ENCODE peak calls at places on chromosome 1, in nine cellular contexts. A is transverse colon; Z is tibial artery; K is neuronal stem cell; G is BJ; J is fibroblast of lung; D is pancreas; O is breast epithelium; N is CD8-positive, alpha-beta memory T cell. I is an unnamed sample.

GRCh38 chr1:6350416-6351088 is 43.0 kb downstream of the ACOT7 start:
- DNase-seq in Z (no peak), N (no peak), K (no peak), O (peak; percentile 86), G (no peak), A (peak; percentile 29), J (no peak), D (peak; percentile 92), I (no peak)

GRCh38 chr1:22745675-22746585 is 35.3 kb downstream of the EPHB2 start:
- DNase-seq in G (peak; percentile 19), K (no peak), Z (no peak), O (no peak), N (no peak), D (no peak), A (peak; percentile 76), J (peak; percentile 60), I (peak; percentile 84)

GRCh38 chr1:52905376-52905698 is 16.2 kb downstream of the ECHDC2 start:
- DNase-seq in Z (no peak), N (no peak), K (no peak), G (no peak), O (no peak), D (no peak), A (no peak), J (no peak), I (no peak)

GRCh38 chr1:29550119-29550841 is 314.0 kb downstream of the PTPRU start:
- DNase-seq in D (no peak), J (no peak), A (no peak), G (no peak), Z (peak; percentile 53), N (no peak), O (no peak), K (no peak), I (no peak)

GRCh38 chr1:231194843-231195516 is 33.1 kb downstream of the TRIM67 start:
- DNase-seq in G (no peak), J (no peak), N (no peak), O (no peak), A (no peak), K (no peak), D (no peak), Z (no peak), I (no peak)

GRCh38 chr1:1943834-1944570 is 24.9 kb upstream of the TMEM52 start:
- DNase-seq in D (peak; percentile 77), N (peak; percentile 44), Z (no peak), J (peak; percentile 4), K (peak; percentile 55), G (no peak), O (no peak), A (peak; percentile 54), I (no peak)

GRCh38 chr1:1231400-1232223 is at the start of gene SDF4:
- DNase-seq in A (peak; percentile 97), N (peak; percentile 96), O (peak; percentile 97), G (peak; percentile 68), K (peak; percentile 95), D (peak; percentile 98), J (peak; percentile 97), Z (peak; percentile 97), I (peak; percentile 59)

GRCh38 chr1:186435336-186435735 is 25.6 kb downstream of the PDC start:
- DNase-seq in K (no peak), Z (no peak), J (no peak), A (no peak), D (no peak), O (no peak), G (no peak), N (no peak), I (no peak)

DNA sequence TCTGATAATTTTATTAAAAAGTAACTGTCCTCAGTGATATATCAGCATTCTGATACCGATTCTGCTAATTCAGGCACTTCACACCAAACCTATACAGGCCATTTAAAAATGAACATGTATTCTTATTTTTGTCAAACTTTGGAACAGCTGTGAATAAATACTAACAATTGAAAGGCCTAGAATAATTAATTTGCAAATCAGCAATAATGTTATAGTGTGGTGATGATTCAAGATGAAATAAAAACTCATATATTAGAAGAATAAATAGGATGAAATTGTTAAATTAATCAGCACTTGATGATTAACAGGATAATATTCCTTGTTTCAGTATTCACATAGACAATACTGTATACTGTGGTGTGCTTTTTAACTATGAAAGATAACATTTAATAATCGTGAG is 9.9 kb downstream of the CDKN2C start:
- DNase-seq in D (no peak), Z (no peak), K (no peak), A (no peak), G (no peak), J (no peak), O (no peak), N (no peak), I (no peak)
- H3K27me3 ChIP-seq in D (no peaks in the 10 kb centered on the region), Z (no peaks in the 10 kb centered on the region), K (peaks cover 36% of the 10 kb centered on the region), A (peaks cover 3% of the 10 kb centered on the region), G (no peaks in the 10 kb centered on the region), J (no peaks in the 10 kb centered on the region), O (no peaks in the 10 kb centered on the region), N (no peaks in the 10 kb centered on the region), I (no peaks in the 10 kb centered on the region)

DNA sequence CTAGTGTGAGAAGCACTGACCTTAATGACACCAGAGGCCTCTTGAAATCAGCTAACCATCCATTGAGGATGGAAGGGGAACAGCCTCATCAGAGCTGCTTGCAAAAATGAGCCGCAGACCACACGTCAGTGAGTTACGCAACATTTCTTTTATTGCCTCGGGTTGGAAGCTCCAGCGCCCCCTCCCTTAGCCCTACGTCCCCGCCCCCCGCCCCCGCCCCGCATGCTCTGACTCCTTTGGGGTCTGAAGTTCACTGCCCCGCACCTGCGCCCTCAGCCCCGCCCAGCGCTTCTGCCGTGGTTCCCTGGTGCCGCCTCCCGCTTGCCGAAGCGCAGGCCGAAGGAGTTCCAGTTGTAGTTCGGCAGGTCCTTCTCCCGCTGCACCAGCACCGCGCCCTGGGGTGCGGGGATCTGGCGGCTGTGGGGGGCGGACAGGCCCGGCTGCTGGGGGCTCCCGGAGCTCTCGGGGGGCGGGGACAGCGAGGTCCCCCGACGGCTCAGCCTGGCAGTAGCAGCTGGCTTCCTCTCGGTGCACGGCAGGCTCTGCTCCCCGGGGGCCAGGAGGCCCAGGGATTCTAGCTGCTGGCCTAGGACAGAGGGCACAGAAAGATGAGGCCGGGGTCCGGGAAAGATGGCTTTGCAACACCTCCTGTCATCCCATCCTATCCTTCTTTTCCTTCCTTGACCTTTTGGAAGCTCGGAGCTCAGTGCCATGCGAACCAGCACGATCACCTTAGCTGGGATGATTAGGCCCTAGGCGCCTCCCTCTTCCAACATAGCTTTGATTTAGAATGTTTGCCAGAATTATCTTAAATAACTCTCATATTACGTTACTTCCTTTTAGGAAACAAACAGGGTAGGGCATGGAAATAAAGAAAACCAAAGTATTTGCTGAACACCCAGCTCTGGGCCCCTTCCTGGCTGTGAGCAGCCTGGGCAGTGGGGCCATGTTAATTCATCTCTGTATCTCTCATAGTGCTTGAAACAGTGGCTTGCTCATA is 5.8 kb downstream of the KISS1 start:
- DNase-seq in K (no peak), D (no peak), Z (no peak), N (no peak), O (no peak), G (peak; percentile 13), J (peak; percentile 69), A (peak; percentile 71), I (no peak)
- H3K4me3 ChIP-seq in K (no peak overlapping the region), D (peak overlapping the region; percentile 18), Z (peak overlapping the region; percentile 24), N (no peak overlapping the region), O (peak overlapping the region; percentile 37), G (peak overlapping the region; percentile 5), J (no peak overlapping the region), A (peak overlapping the region; percentile 1), I (no peak overlapping the region)

GRCh38 chr1:38780133-38780532 is 79.4 kb downstream of the RRAGC start:
- DNase-seq in K (no peak), J (no peak), G (no peak), Z (no peak), O (no peak), N (no peak), A (no peak), D (no peak), I (no peak)
- H3K27me3 ChIP-seq in K (no peaks in the 10 kb centered on the region), J (peaks cover 12% of the 10 kb centered on the region), G (peaks cover 6% of the 10 kb centered on the region), Z (no peaks in the 10 kb centered on the region), O (peaks cover 58% of the 10 kb centered on the region), N (peaks cover 5% of the 10 kb centered on the region), A (peaks cover 59% of the 10 kb centered on the region), D (no peaks in the 10 kb centered on the region), I (peaks cover 28% of the 10 kb centered on the region)

GRCh38 chr1:228150021-228150457 is 309 bp downstream of the GJC2 start:
- DNase-seq in O (no peak), D (peak; percentile 27), A (no peak), G (no peak), Z (peak; percentile 67), J (no peak), N (no peak), K (no peak), I (no peak)
- H3K4me3 ChIP-seq in O (peak overlapping the region; percentile 22), D (no peak overlapping the region), A (peak overlapping the region; percentile 14), G (no peak overlapping the region), Z (no peak overlapping the region), J (peak overlapping the region; percentile 49), N (no peak overlapping the region), K (no peak overlapping the region), I (no peak overlapping the region)

GRCh38 chr1:158521666-158522058 is 32.5 kb downstream of the OR6Y1 start:
- DNase-seq in K (no peak), J (no peak), Z (no peak), N (no peak), A (no peak), D (no peak), O (no peak), G (no peak), I (no peak)

GRCh38 chr1:158520021-158520420 is 34.2 kb downstream of the OR6Y1 start:
- DNase-seq in K (no peak), O (no peak), Z (no peak), D (no peak), A (no peak), N (no peak), J (no peak), G (no peak), I (no peak)

GRCh38 chr1:158516966-158517365 is 37.2 kb downstream of the OR6Y1 start:
- DNase-seq in A (no peak), D (no peak), O (no peak), K (no peak), N (no peak), G (no peak), J (no peak), Z (no peak), I (no peak)

DNA sequence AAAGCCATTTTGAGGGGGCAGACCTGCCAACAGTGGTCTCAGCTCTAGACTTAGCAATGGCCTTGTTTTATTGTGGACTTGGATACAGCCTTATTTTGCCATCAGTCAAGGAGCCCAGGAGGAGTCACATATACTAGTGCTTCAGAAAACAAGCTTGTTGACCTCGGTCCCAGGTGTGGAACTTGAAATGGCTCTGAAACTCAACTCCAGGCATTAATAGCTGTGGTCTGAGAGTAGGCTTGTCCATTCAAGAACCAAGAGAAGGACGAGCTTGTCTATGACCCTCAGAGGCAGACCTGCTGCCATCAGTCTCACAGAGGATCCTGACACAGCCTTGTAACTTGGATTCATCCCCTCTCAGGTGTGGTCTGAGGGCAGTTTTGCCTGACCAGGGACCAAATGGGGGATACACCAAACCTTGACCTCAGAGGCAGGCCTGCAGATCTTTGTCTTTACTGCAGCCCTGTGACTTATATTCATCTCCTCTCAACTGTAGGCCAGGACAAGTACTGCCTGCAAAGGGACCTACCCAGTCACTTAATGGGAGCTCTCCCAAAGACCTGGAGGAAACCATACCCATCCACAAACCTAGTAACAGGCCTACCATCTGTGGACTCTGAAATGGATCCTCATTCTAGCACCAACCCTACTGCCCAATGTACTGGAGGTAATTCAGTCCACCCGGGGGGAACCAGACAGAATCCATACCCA is 33.1 kb downstream of the OR6Y1 start:
- DNase-seq in O (no peak), G (no peak), Z (no peak), D (no peak), J (no peak), N (no peak), A (no peak), K (no peak), I (no peak)
- H3K27me3 ChIP-seq in O (no peaks in the 10 kb centered on the region), G (no peaks in the 10 kb centered on the region), Z (no peaks in the 10 kb centered on the region), D (no peaks in the 10 kb centered on the region), J (no peaks in the 10 kb centered on the region), N (no peaks in the 10 kb centered on the region), A (no peaks in the 10 kb centered on the region), K (no peaks in the 10 kb centered on the region), I (no peaks in the 10 kb centered on the region)

I was measured in Panc1.